ENCODE peak calls at places on chromosomes 12 and 14, in nine cellular contexts. L is mucosa of gallbladder, X is NCI-H748 treated with DMSO at 0.1 percent for 48 hours, R is iris pigment epithelial cell, G is sigmoid colon, S is lower lobe of right lung, M is NCI-H1417, H is type B pancreatic cell, V is WTC11. T is an unnamed sample.

GRCh38 chr14:68749487-68750475 is 43.1 kb downstream of the ZFP36L1 start:
- DNase-seq in X (no peak), G (peak), M (no peak), L (no peak), V (no peak), R (peak), S (no peak), H (no peak), T (no peak)

GRCh38 chr14:101072531-101072930 is 169.0 kb upstream of the RTL1 start:
- DNase-seq in M (no peak), X (no peak), V (peak), R (no peak), H (peak), S (no peak), L (no peak), G (no peak), T (no peak)

GRCh38 chr12:117033382-117034045 is 65.7 kb downstream of the TESC start:
- DNase-seq in V (no peak), R (no peak), M (peak), X (no peak), L (no peak), S (no peak), H (no peak), G (peak), T (no peak)

GRCh38 chr12:38905480-38906351 is at the start of gene CPNE8:
- DNase-seq in H (no peak), V (peak), M (no peak), R (peak), L (peak), X (no peak), S (peak), G (peak), T (peak)

GRCh38 chr12:26700430-26700829 is 132.6 kb downstream of the ITPR2 start:
- DNase-seq in S (no peak), G (no peak), L (no peak), R (no peak), M (no peak), H (no peak), V (no peak), X (no peak), T (no peak)

GRCh38 chr12:10301103-10301502 is 6.6 kb upstream of the KLRD1 start:
- DNase-seq in X (no peak), H (no peak), R (peak), M (no peak), S (no peak), L (no peak), G (no peak), V (no peak), T (no peak)

GRCh38 chr12:45299132-45299692 is 83.3 kb downstream of the ANO6 start:
- DNase-seq in G (no peak), R (peak), V (no peak), H (no peak), X (peak), M (no peak), L (no peak), S (no peak), T (peak)

GRCh38 chr12:11500222-11500860 is 105.0 kb upstream of the PRB2 start:
- DNase-seq in S (peak), R (peak), M (peak), L (peak), G (peak), X (no peak), V (peak), H (peak), T (peak)

GRCh38 chr14:101594511-101595148 is 33.3 kb downstream of the DIO3 start:
- DNase-seq in X (no peak), G (no peak), S (no peak), H (no peak), V (no peak), M (no peak), L (no peak), R (no peak), T (no peak)

GRCh38 chr14:67532998-67533753 is at the start of gene PLEKHH1:
- DNase-seq in H (peak), R (peak), X (peak), M (peak), L (peak), S (peak), V (peak), G (peak), T (peak)

GRCh38 chr12:100185361-100185894 is 15.2 kb upstream of the ACTR6 start:
- DNase-seq in X (no peak), H (peak), V (no peak), L (no peak), M (no peak), G (no peak), S (no peak), R (no peak), T (no peak)

GRCh38 chr12:121115530-121115929 is 17.1 kb upstream of the P2RX7 start:
- DNase-seq in S (no peak), V (no peak), M (no peak), H (no peak), R (no peak), L (no peak), G (no peak), X (no peak), T (no peak)

GRCh38 chr12:117857632-117858274 is 111.0 kb downstream of the KSR2 start:
- DNase-seq in L (peak), H (no peak), M (peak), R (peak), X (peak), G (no peak), S (no peak), V (peak), T (no peak)

GRCh38 chr12:88897723-88898122 is 317.5 kb upstream of the KITLG start:
- DNase-seq in L (no peak), X (no peak), G (no peak), V (no peak), H (no peak), S (no peak), R (peak), M (no peak), T (no peak)

GRCh38 chr12:113862570-113863454 is 103.3 kb downstream of the RBM19 start:
- DNase-seq in V (no peak), X (peak), L (no peak), R (peak), G (no peak), M (peak), S (no peak), H (no peak), T (peak)

GRCh38 chr12:131752457-131752856 is 41.6 kb downstream of the SFSWAP start:
- DNase-seq in L (no peak), X (no peak), M (no peak), V (peak), G (no peak), S (no peak), R (no peak), H (no peak), T (no peak)

GRCh38 chr12:52633383-52633782 is 15.0 kb upstream of the KRT73 start:
- DNase-seq in S (no peak), L (no peak), G (no peak), H (peak), R (no peak), M (no peak), X (no peak), V (no peak), T (no peak)

GRCh38 chr12:62715086-62715786 is 219.7 kb downstream of the PPM1H start:
- DNase-seq in S (no peak), L (no peak), G (no peak), R (no peak), M (no peak), H (no peak), X (no peak), V (no peak), T (no peak)

GRCh38 chr12:124032265-124032886 is 59.4 kb downstream of the ZNF664 start:
- DNase-seq in G (no peak), V (peak), L (peak), S (no peak), R (peak), H (no peak), X (peak), M (peak), T (no peak)

GRCh38 chr14:56491299-56492285 is 88.0 kb upstream of the TMEM260 start:
- DNase-seq in X (peak), M (peak), R (peak), G (no peak), H (no peak), V (peak), S (no peak), L (peak), T (no peak)

GRCh38 chr12:76275511-76276093 is 72.6 kb downstream of the BBS10 start:
- DNase-seq in V (no peak), X (no peak), L (no peak), H (no peak), M (no peak), R (no peak), S (no peak), G (no peak), T (no peak)

GRCh38 chr14:103428732-103429556 is 43.7 kb downstream of the MARK3 start:
- DNase-seq in R (no peak), G (no peak), S (no peak), X (no peak), H (no peak), L (no peak), M (no peak), V (no peak), T (no peak)

GRCh38 chr14:90398841-90399540 is 2.2 kb downstream of the CALM1 start:
- DNase-seq in H (no peak), L (no peak), R (no peak), M (no peak), G (no peak), X (no peak), S (no peak), V (no peak), T (no peak)